ENCODE peak calls at places on chromosomes 12 and 14, in six cellular contexts. A, X, J, W, C and U are unnamed samples.

GRCh38 chr12:100026241-100026640 is 41.5 kb upstream of the ANKS1B start:
- DNase-seq in A (peak; percentile 33), W (peak; percentile 1), C (no peak), J (no peak), X (no peak), U (no peak)

GRCh38 chr12:55019784-55020183 is at the start of gene NEUROD4:
- DNase-seq in C (no peak), W (peak; percentile 97), A (peak; percentile 71), X (no peak), J (peak; percentile 3), U (peak; percentile 71)

GRCh38 chr12:24185787-24186186 is 236.3 kb upstream of the SOX5 start:
- DNase-seq in C (no peak), A (no peak), X (no peak), J (no peak), W (no peak), U (no peak)

GRCh38 chr12:56877195-56878009 is 56.8 kb downstream of the SDR9C7 start:
- DNase-seq in J (no peak), W (no peak), A (no peak), C (no peak), X (no peak), U (no peak)

GRCh38 chr12:76242813-76243540 is 105.2 kb downstream of the BBS10 start:
- DNase-seq in C (no peak), X (no peak), W (no peak), J (no peak), A (no peak), U (no peak)

GRCh38 chr12:40577834-40578233 is 114.4 kb upstream of the CNTN1 start:
- DNase-seq in W (no peak), A (no peak), X (no peak), C (no peak), J (no peak), U (no peak)

GRCh38 chr14:96274122-96274910 is 18.3 kb downstream of the BDKRB1 start:
- DNase-seq in C (no peak), A (peak; percentile 74), J (peak; percentile 91), W (no peak), X (no peak), U (no peak)

GRCh38 chr12:122111070-122111750 is 32.7 kb downstream of the MLXIP start:
- DNase-seq in J (no peak), A (no peak), W (no peak), C (no peak), X (peak; percentile 27), U (no peak)

GRCh38 chr12:6937481-6938352 is 5.9 kb upstream of the RNU7-1 start:
- DNase-seq in X (peak; percentile 97), C (peak; percentile 93), W (peak; percentile 99), A (peak; percentile 97), J (peak; percentile 84), U (peak; percentile 84)

GRCh38 chr12:77237896-77238295 is 172.5 kb upstream of the E2F7 start:
- DNase-seq in X (no peak), A (no peak), W (no peak), C (no peak), J (no peak), U (no peak)

GRCh38 chr12:103637429-103637828 is 50.4 kb downstream of the STAB2 start:
- DNase-seq in C (no peak), X (no peak), A (no peak), J (no peak), W (no peak), U (no peak)

GRCh38 chr14:101849640-101850039 is 88.1 kb downstream of the PPP2R5C start:
- DNase-seq in C (no peak), X (peak; percentile 23), W (no peak), A (no peak), J (no peak), U (no peak)

DNA sequence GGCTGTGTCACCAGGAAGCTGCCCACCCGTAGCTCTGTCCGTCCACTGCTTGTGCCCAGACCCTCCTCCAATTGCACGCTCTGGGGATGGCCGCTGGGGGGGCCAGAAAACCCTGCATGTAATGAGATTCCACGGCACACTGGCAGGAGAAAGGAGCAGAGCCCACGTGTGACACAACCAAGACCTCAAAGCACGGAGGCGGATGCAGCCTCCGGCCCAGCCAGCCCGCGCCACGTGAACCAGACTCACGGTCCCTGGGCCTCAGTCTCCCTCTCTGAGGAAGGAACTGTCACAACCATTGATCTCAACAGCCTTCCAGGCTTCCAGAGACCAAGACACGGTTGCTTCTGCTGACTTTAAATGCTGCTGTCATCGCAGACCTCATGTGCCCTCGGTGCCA is 14.4 kb downstream of the ANHX start:
- DNase-seq in A (no peak), W (no peak), C (no peak), J (no peak), X (no peak), U (no peak)
- H3K27me3 ChIP-seq in A (no peaks in the 10 kb centered on the region), W (no peaks in the 10 kb centered on the region), C (no peaks in the 10 kb centered on the region), J (no peaks in the 10 kb centered on the region), X (no peaks in the 10 kb centered on the region), U (no peaks in the 10 kb centered on the region)

GRCh38 chr14:23284654-23285529 is 1.0 kb downstream of the HOMEZ start:
- DNase-seq in C (no peak), X (peak; percentile 41), J (no peak), W (no peak), A (peak; percentile 67), U (no peak)
- H3K4me3 ChIP-seq in C (peak overlapping the region; percentile 94), X (peak overlapping the region; percentile 60), J (peak overlapping the region; percentile 79), W (peak overlapping the region; percentile 83), A (peak overlapping the region; percentile 97), U (peak overlapping the region; percentile 83)

GRCh38 chr12:132227156-132227555 is 82.9 kb downstream of the NOC4L start:
- DNase-seq in A (no peak), J (no peak), W (no peak), C (no peak), X (no peak), U (no peak)
- H3K27me3 ChIP-seq in A (peaks cover 42% of the 10 kb centered on the region), J (no peaks in the 10 kb centered on the region), W (no peaks in the 10 kb centered on the region), C (peaks cover 31% of the 10 kb centered on the region), X (no peaks in the 10 kb centered on the region), U (peaks cover 21% of the 10 kb centered on the region)

DNA sequence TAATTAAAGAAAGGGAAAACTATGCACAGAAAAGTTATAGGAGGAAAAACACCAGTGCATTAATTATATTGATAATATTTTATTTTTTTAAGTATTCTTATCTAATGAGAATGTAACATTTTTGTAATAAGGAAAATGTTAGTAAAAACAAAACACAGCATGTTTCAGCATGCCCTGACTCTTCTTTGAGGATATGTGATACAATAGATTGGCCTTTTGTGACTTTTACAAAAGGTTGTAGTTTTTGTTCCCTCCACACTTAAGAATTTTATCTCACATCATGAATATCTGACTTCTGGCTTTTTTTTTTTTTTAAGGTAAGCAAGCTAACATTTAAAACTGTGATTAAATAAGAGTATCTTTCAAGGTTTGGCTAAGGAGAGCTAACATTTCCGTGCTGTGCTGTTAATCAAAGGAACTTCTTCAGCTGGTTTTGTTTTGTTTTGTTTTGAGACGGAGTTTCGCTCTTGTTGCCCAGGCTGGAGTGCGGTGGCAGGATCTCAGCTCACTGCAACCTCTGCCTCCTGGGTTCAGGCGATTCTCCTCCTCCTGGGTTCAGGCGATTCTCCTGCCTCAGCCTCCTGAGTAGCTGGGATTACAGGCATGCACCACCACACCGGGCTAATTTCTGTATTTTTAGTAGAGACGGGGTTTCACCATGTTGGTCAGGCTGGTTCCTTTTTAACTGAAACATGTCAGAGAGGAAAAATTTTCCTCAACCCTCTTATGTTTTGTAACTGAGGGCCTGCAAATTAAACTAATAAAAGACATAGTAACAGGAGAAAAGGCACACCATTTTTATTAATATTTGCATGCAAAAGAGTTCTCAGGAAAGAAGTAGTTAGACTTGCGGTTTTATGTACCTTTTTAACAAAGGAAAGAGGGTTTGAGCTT is 30.7 kb upstream of the RESF1 start:
- DNase-seq in W (no peak), J (no peak), C (no peak), X (peak; percentile 57), A (no peak), U (no peak)
- H3K4me3 ChIP-seq in W (no peak overlapping the region), J (no peak overlapping the region), C (no peak overlapping the region), X (peak overlapping the region; percentile 77), A (no peak overlapping the region), U (no peak overlapping the region)

GRCh38 chr12:2596441-2596840 is 198.3 kb upstream of the FKBP4 start:
- DNase-seq in W (no peak), A (no peak), J (no peak), X (no peak), C (no peak), U (no peak)
- H3K27me3 ChIP-seq in W (no peaks in the 10 kb centered on the region), A (no peaks in the 10 kb centered on the region), J (no peaks in the 10 kb centered on the region), X (no peaks in the 10 kb centered on the region), C (no peaks in the 10 kb centered on the region), U (no peaks in the 10 kb centered on the region)

DNA sequence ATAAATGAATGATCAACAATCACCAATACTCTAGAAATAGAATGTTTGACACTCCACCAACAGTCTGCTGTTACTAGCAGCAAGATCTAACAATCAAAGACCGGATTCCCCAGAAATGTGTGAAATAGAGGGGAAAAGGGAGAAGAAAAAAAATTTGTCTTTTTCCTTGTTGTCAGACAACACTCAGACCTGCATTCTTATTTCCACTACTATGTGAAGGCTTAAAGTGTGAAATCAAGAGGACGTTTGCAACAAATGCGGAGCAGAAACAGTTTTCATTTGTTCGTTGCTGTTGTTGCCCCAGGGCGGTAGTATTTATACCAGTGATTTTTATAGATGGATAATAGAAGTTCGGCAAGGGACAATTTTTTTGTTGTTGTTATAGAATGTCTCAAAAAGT is 9.2 kb downstream of the NKX2-1 start:
- DNase-seq in X (no peak), A (no peak), J (no peak), C (no peak), W (no peak), U (no peak)
- H3K4me3 ChIP-seq in X (no peak overlapping the region), A (no peak overlapping the region), J (no peak overlapping the region), C (no peak overlapping the region), W (no peak overlapping the region), U (no peak overlapping the region)

GRCh38 chr14:60637490-60638452 is 11.5 kb downstream of the SIX1 start:
- DNase-seq in J (no peak), A (no peak), X (no peak), C (no peak), W (peak; percentile 65), U (peak; percentile 52)
- H3K27me3 ChIP-seq in J (no peaks in the 10 kb centered on the region), A (no peaks in the 10 kb centered on the region), X (peaks cover 49% of the 10 kb centered on the region), C (peaks cover 97% of the 10 kb centered on the region), W (peaks cover 36% of the 10 kb centered on the region), U (no peaks in the 10 kb centered on the region)